ENCODE peak calls at places on chromosome 1, in seven cellular contexts. One of them, this sample, is unnamed.

GRCh38 chr1:54567961-54568360 is 19.9 kb downstream of the ACOT11 start:
- DNase-seq in astrocyte of the spinal cord: no peak
- DNase-seq in fibroblast of lung: no peak
- DNase-seq in hepatocyte: no peak
- DNase-seq in IMR-90: peak
- DNase-seq in lower lobe of right lung: no peak
- DNase-seq in endodermal cell: no peak
- DNase-seq in this sample: peak

GRCh38 chr1:233613252-233614172 is at the start of gene KCNK1:
- DNase-seq in IMR-90: peak
- DNase-seq in lower lobe of right lung: peak
- DNase-seq in fibroblast of lung: peak
- DNase-seq in astrocyte of the spinal cord: peak
- DNase-seq in endodermal cell: peak
- DNase-seq in hepatocyte: peak
- DNase-seq in this sample: peak

GRCh38 chr1:245079021-245079609 is 75.7 kb upstream of the KIF26B start:
- DNase-seq in IMR-90: peak
- DNase-seq in fibroblast of lung: peak
- DNase-seq in astrocyte of the spinal cord: peak
- DNase-seq in endodermal cell: no peak
- DNase-seq in lower lobe of right lung: no peak
- DNase-seq in hepatocyte: peak
- DNase-seq in this sample: peak

GRCh38 chr1:207073906-207074820 is 14.5 kb upstream of the C4BPB start:
- DNase-seq in IMR-90: peak
- DNase-seq in endodermal cell: peak
- DNase-seq in astrocyte of the spinal cord: no peak
- DNase-seq in lower lobe of right lung: no peak
- DNase-seq in hepatocyte: no peak
- DNase-seq in fibroblast of lung: no peak
- DNase-seq in this sample: no peak

GRCh38 chr1:214808845-214809460 is 206.0 kb downstream of the CENPF start:
- DNase-seq in astrocyte of the spinal cord: peak
- DNase-seq in hepatocyte: no peak
- DNase-seq in endodermal cell: peak
- DNase-seq in lower lobe of right lung: no peak
- DNase-seq in fibroblast of lung: peak
- DNase-seq in IMR-90: peak
- DNase-seq in this sample: peak

GRCh38 chr1:241215203-241215602 is 141.8 kb downstream of the RGS7 start:
- DNase-seq in astrocyte of the spinal cord: no peak
- DNase-seq in IMR-90: no peak
- DNase-seq in fibroblast of lung: peak
- DNase-seq in hepatocyte: peak
- DNase-seq in endodermal cell: no peak
- DNase-seq in lower lobe of right lung: no peak
- DNase-seq in this sample: no peak

GRCh38 chr1:220879509-220880366 is 495 bp downstream of the HLX start:
- DNase-seq in lower lobe of right lung: peak
- DNase-seq in IMR-90: peak
- DNase-seq in astrocyte of the spinal cord: peak
- DNase-seq in hepatocyte: peak
- DNase-seq in fibroblast of lung: peak
- DNase-seq in endodermal cell: peak
- DNase-seq in this sample: peak

GRCh38 chr1:94314222-94314858 is 77.0 kb upstream of the ARHGAP29 start:
- DNase-seq in astrocyte of the spinal cord: no peak
- DNase-seq in fibroblast of lung: no peak
- DNase-seq in endodermal cell: no peak
- DNase-seq in hepatocyte: no peak
- DNase-seq in IMR-90: no peak
- DNase-seq in lower lobe of right lung: no peak
- DNase-seq in this sample: no peak

GRCh38 chr1:2233468-2233867 is 5.3 kb downstream of the SKI start:
- DNase-seq in IMR-90: no peak
- DNase-seq in lower lobe of right lung: no peak
- DNase-seq in fibroblast of lung: no peak
- DNase-seq in endodermal cell: peak
- DNase-seq in hepatocyte: no peak
- DNase-seq in astrocyte of the spinal cord: no peak
- DNase-seq in this sample: peak
- H3K4me3 ChIP-seq in IMR-90: no peak
- H3K4me3 ChIP-seq in lower lobe of right lung: peak
- H3K4me3 ChIP-seq in fibroblast of lung: peak
- H3K4me3 ChIP-seq in endodermal cell: no peak
- H3K4me3 ChIP-seq in hepatocyte: no peak
- H3K4me3 ChIP-seq in astrocyte of the spinal cord: peak
- H3K4me3 ChIP-seq in this sample: peak

GRCh38 chr1:120176092-120176855 is at the start of gene SEC22B:
- DNase-seq in IMR-90: peak
- DNase-seq in astrocyte of the spinal cord: peak
- DNase-seq in hepatocyte: peak
- DNase-seq in fibroblast of lung: peak
- DNase-seq in lower lobe of right lung: peak
- DNase-seq in endodermal cell: peak
- DNase-seq in this sample: peak

GRCh38 chr1:120179420-120180348 is 3.4 kb upstream of the SEC22B start:
- DNase-seq in endodermal cell: peak
- DNase-seq in fibroblast of lung: peak
- DNase-seq in lower lobe of right lung: no peak
- DNase-seq in hepatocyte: peak
- DNase-seq in astrocyte of the spinal cord: peak
- DNase-seq in IMR-90: peak
- DNase-seq in this sample: peak

GRCh38 chr1:120178799-120179419 is 2.6 kb upstream of the SEC22B start:
- DNase-seq in IMR-90: peak
- DNase-seq in endodermal cell: peak
- DNase-seq in astrocyte of the spinal cord: no peak
- DNase-seq in hepatocyte: peak
- DNase-seq in fibroblast of lung: peak
- DNase-seq in lower lobe of right lung: no peak
- DNase-seq in this sample: peak
- TF ChIP-seq CTCF in IMR-90: no peak
- TF ChIP-seq CTCF in endodermal cell: peak
- TF ChIP-seq CTCF in astrocyte of the spinal cord: no peak
- TF ChIP-seq CTCF in hepatocyte: no peak
- TF ChIP-seq CTCF in fibroblast of lung: no peak
- TF ChIP-seq CTCF in lower lobe of right lung: no peak
- TF ChIP-seq CTCF in this sample: no peak

DNA sequence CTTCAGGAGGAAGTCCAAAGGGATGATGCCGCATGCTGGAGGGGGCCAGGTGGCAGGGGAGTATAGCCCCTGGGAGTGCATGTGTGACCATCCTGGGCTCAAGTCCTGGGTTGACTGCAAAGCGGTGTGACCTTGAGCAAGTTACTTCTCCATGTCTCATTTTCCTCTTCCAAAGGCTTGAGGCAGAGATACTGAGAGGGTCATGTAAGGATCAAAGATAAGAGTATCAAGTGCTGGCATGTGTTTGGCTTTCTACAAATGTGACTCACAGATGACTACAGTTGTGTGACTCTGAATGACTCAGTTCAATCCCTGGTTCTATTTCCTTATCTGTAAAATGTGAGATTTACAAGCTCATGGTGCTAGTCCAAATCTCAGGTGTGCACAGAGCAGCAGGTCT is 26.1 kb downstream of the PROK1 start:
- DNase-seq in fibroblast of lung: peak
- DNase-seq in hepatocyte: peak
- DNase-seq in IMR-90: peak
- DNase-seq in endodermal cell: no peak
- DNase-seq in astrocyte of the spinal cord: peak
- DNase-seq in lower lobe of right lung: no peak
- DNase-seq in this sample: peak
- H3K4me3 ChIP-seq in fibroblast of lung: no peak
- H3K4me3 ChIP-seq in hepatocyte: no peak
- H3K4me3 ChIP-seq in IMR-90: no peak
- H3K4me3 ChIP-seq in endodermal cell: no peak
- H3K4me3 ChIP-seq in astrocyte of the spinal cord: no peak
- H3K4me3 ChIP-seq in lower lobe of right lung: no peak
- H3K4me3 ChIP-seq in this sample: no peak

GRCh38 chr1:203331224-203331623 is 19.7 kb downstream of the FMOD start:
- DNase-seq in fibroblast of lung: no peak
- DNase-seq in lower lobe of right lung: no peak
- DNase-seq in hepatocyte: no peak
- DNase-seq in astrocyte of the spinal cord: no peak
- DNase-seq in IMR-90: no peak
- DNase-seq in endodermal cell: no peak
- DNase-seq in this sample: no peak

GRCh38 chr1:203327684-203328457 is 22.6 kb downstream of the BTG2 start:
- DNase-seq in lower lobe of right lung: no peak
- DNase-seq in fibroblast of lung: peak
- DNase-seq in hepatocyte: peak
- DNase-seq in astrocyte of the spinal cord: peak
- DNase-seq in endodermal cell: no peak
- DNase-seq in IMR-90: peak
- DNase-seq in this sample: peak

GRCh38 chr1:203325418-203326091 is 20.2 kb downstream of the BTG2 start:
- DNase-seq in astrocyte of the spinal cord: peak
- DNase-seq in IMR-90: no peak
- DNase-seq in hepatocyte: peak
- DNase-seq in lower lobe of right lung: peak
- DNase-seq in endodermal cell: no peak
- DNase-seq in fibroblast of lung: no peak
- DNase-seq in this sample: no peak

GRCh38 chr1:203326830-203327683 is 21.7 kb downstream of the BTG2 start:
- DNase-seq in astrocyte of the spinal cord: peak
- DNase-seq in lower lobe of right lung: peak
- DNase-seq in fibroblast of lung: peak
- DNase-seq in hepatocyte: peak
- DNase-seq in IMR-90: peak
- DNase-seq in endodermal cell: peak
- DNase-seq in this sample: peak

GRCh38 chr1:203328714-203329122 is 22.2 kb downstream of the FMOD start:
- DNase-seq in fibroblast of lung: no peak
- DNase-seq in astrocyte of the spinal cord: peak
- DNase-seq in lower lobe of right lung: no peak
- DNase-seq in IMR-90: no peak
- DNase-seq in endodermal cell: peak
- DNase-seq in hepatocyte: peak
- DNase-seq in this sample: no peak
- TF ChIP-seq CTCF in fibroblast of lung: no peak
- TF ChIP-seq CTCF in astrocyte of the spinal cord: no peak
- TF ChIP-seq CTCF in lower lobe of right lung: no peak
- TF ChIP-seq CTCF in IMR-90: no peak
- TF ChIP-seq CTCF in endodermal cell: peak
- TF ChIP-seq CTCF in hepatocyte: peak
- TF ChIP-seq CTCF in this sample: no peak

GRCh38 chr1:173429517-173430477 is 47.3 kb upstream of the PRDX6 start:
- DNase-seq in lower lobe of right lung: peak
- DNase-seq in fibroblast of lung: peak
- DNase-seq in endodermal cell: peak
- DNase-seq in hepatocyte: peak
- DNase-seq in IMR-90: peak
- DNase-seq in astrocyte of the spinal cord: peak
- DNase-seq in this sample: peak
- H3K4me3 ChIP-seq in lower lobe of right lung: peak
- H3K4me3 ChIP-seq in fibroblast of lung: peak
- H3K4me3 ChIP-seq in endodermal cell: no peak
- H3K4me3 ChIP-seq in hepatocyte: no peak
- H3K4me3 ChIP-seq in IMR-90: peak
- H3K4me3 ChIP-seq in astrocyte of the spinal cord: no peak
- H3K4me3 ChIP-seq in this sample: peak

GRCh38 chr1:33875857-33876256 is 12.0 kb downstream of the HMGB4 start:
- DNase-seq in IMR-90: no peak
- DNase-seq in endodermal cell: no peak
- DNase-seq in astrocyte of the spinal cord: no peak
- DNase-seq in lower lobe of right lung: no peak
- DNase-seq in hepatocyte: no peak
- DNase-seq in fibroblast of lung: no peak
- DNase-seq in this sample: no peak
- TF ChIP-seq CTCF in IMR-90: no peak
- TF ChIP-seq CTCF in endodermal cell: peak
- TF ChIP-seq CTCF in astrocyte of the spinal cord: peak
- TF ChIP-seq CTCF in lower lobe of right lung: no peak
- TF ChIP-seq CTCF in hepatocyte: peak
- TF ChIP-seq CTCF in fibroblast of lung: peak
- TF ChIP-seq CTCF in this sample: no peak

DNA sequence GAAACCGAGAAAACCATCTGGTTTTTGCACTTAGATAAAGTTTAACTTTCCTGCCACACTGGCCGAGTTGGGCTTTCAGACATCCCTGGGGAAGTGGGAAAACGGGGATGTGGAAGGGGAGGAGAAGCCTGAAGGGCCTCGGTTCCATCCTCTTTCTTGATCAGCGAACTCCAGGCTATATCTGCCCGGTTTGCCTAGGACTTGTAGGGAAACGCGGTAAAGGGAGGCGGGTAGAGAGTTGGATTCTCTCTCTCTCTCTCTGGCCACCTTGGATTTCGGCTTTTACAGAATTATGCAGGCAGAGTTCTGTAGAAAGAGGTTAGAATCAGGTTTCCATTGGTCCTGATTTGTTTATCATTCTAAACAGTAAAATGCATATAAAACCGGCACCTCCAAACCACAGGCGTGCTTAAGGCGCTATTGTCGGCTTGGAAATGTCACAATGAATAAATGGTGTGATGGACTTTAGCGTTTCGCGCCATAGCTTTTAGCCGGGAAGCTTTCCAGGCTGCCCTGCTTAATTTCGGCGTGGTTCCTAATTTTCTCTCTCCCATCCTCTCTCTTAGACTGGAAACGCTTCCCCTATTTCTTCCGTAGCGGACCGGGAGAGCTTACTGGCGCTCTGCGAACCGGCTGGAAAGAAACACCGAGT is 4.4 kb upstream of the LHX8 start:
- DNase-seq in endodermal cell: peak
- DNase-seq in fibroblast of lung: no peak
- DNase-seq in IMR-90: no peak
- DNase-seq in astrocyte of the spinal cord: no peak
- DNase-seq in hepatocyte: no peak
- DNase-seq in lower lobe of right lung: no peak
- DNase-seq in this sample: no peak
- H3K4me3 ChIP-seq in endodermal cell: peak
- H3K4me3 ChIP-seq in fibroblast of lung: no peak
- H3K4me3 ChIP-seq in IMR-90: no peak
- H3K4me3 ChIP-seq in astrocyte of the spinal cord: no peak
- H3K4me3 ChIP-seq in hepatocyte: no peak
- H3K4me3 ChIP-seq in lower lobe of right lung: no peak
- H3K4me3 ChIP-seq in this sample: no peak

GRCh38 chr1:91022518-91022929 is 689 bp upstream of the ZNF644 start:
- DNase-seq in fibroblast of lung: no peak
- DNase-seq in astrocyte of the spinal cord: no peak
- DNase-seq in lower lobe of right lung: no peak
- DNase-seq in endodermal cell: no peak
- DNase-seq in IMR-90: no peak
- DNase-seq in hepatocyte: no peak
- DNase-seq in this sample: no peak
- TF ChIP-seq CTCF in fibroblast of lung: no peak
- TF ChIP-seq CTCF in astrocyte of the spinal cord: no peak
- TF ChIP-seq CTCF in lower lobe of right lung: no peak
- TF ChIP-seq CTCF in endodermal cell: no peak
- TF ChIP-seq CTCF in IMR-90: no peak
- TF ChIP-seq CTCF in hepatocyte: no peak
- TF ChIP-seq CTCF in this sample: no peak

GRCh38 chr1:165841582-165842362 is 14.4 kb downstream of the UCK2 start:
- DNase-seq in hepatocyte: no peak
- DNase-seq in astrocyte of the spinal cord: peak
- DNase-seq in endodermal cell: peak
- DNase-seq in fibroblast of lung: peak
- DNase-seq in lower lobe of right lung: no peak
- DNase-seq in IMR-90: peak
- DNase-seq in this sample: peak
- H3K4me3 ChIP-seq in hepatocyte: no peak
- H3K4me3 ChIP-seq in astrocyte of the spinal cord: no peak
- H3K4me3 ChIP-seq in endodermal cell: peak
- H3K4me3 ChIP-seq in fibroblast of lung: no peak
- H3K4me3 ChIP-seq in lower lobe of right lung: no peak
- H3K4me3 ChIP-seq in IMR-90: no peak
- H3K4me3 ChIP-seq in this sample: no peak

This sample was measured in cardiac fibroblast.